ENCODE peak calls at places on chromosomes 7 and 10, in nine cellular contexts. E, N, K, J, A, D, U, O and G are unnamed samples.

GRCh38 chr10:69639291-69640195 is 9.5 kb downstream of the FAM241B start:
- DNase-seq in K (peak), O (peak), N (no peak), U (peak), D (peak), J (peak), E (peak), A (peak), G (peak)

GRCh38 chr10:15821046-15821683 is 39.1 kb downstream of the MINDY3 start:
- DNase-seq in O (no peak), A (no peak), N (no peak), J (no peak), E (no peak), D (no peak), K (no peak), U (no peak), G (no peak)

GRCh38 chr7:137850586-137850985 is 3.8 kb upstream of the DGKI start:
- DNase-seq in E (no peak), N (no peak), O (no peak), U (no peak), D (no peak), J (no peak), K (no peak), A (no peak), G (no peak)

GRCh38 chr10:113047605-113047962 is 97.5 kb downstream of the TCF7L2 start:
- DNase-seq in A (no peak), D (no peak), U (no peak), N (no peak), K (no peak), J (no peak), E (no peak), O (no peak), G (peak)

GRCh38 chr7:133742709-133743538 is 384.2 kb upstream of the LRGUK start:
- DNase-seq in U (peak), J (no peak), E (no peak), K (peak), A (no peak), N (no peak), D (no peak), O (peak), G (no peak)

GRCh38 chr7:102239206-102239820 is 47.4 kb upstream of the SH2B2 start:
- DNase-seq in N (no peak), K (no peak), J (no peak), A (no peak), O (no peak), D (no peak), E (no peak), U (no peak), G (no peak)

GRCh38 chr7:36475371-36475770 is 85.7 kb downstream of the ANLN start:
- DNase-seq in D (no peak), E (no peak), N (no peak), A (no peak), J (no peak), K (no peak), O (no peak), U (no peak), G (no peak)

GRCh38 chr7:112723416-112723815 is 66.8 kb downstream of the TMEM168 start:
- DNase-seq in O (no peak), J (no peak), K (no peak), D (no peak), E (no peak), U (no peak), A (no peak), N (no peak), G (no peak)

GRCh38 chr10:73414230-73414981 is 548 bp upstream of the ANXA7 start:
- DNase-seq in K (no peak), N (no peak), E (no peak), A (peak), O (no peak), U (no peak), D (no peak), J (no peak), G (no peak)

GRCh38 chr10:73889014-73889413 is 14.7 kb upstream of the CAMK2G start:
- DNase-seq in J (no peak), O (no peak), K (no peak), A (no peak), D (no peak), N (no peak), U (no peak), E (no peak), G (peak)

GRCh38 chr10:9848981-9849380 is 1168.7 kb upstream of the CELF2 start:
- DNase-seq in A (no peak), J (no peak), N (no peak), K (no peak), E (no peak), O (no peak), D (no peak), U (no peak), G (no peak)

GRCh38 chr10:48890904-48891839 is 48.5 kb downstream of the LRRC18 start:
- DNase-seq in O (no peak), D (no peak), A (no peak), J (no peak), K (no peak), E (no peak), N (no peak), U (no peak), G (no peak)

GRCh38 chr10:133379152-133379800 is at the start of gene PAOX:
- DNase-seq in A (no peak), O (peak), N (no peak), E (peak), D (peak), U (peak), K (peak), J (peak), G (peak)

GRCh38 chr10:104689547-104689946 is 48.5 kb downstream of the SORCS3 start:
- DNase-seq in D (no peak), O (no peak), J (no peak), E (no peak), U (no peak), K (no peak), A (no peak), N (no peak), G (no peak)

GRCh38 chr10:21078410-21079329 is 181.6 kb upstream of the NEBL start:
- DNase-seq in N (no peak), A (peak), U (peak), K (peak), D (peak), O (peak), J (no peak), E (peak), G (peak)

GRCh38 chr7:74203157-74203556 is 6.6 kb upstream of the LAT2 start:
- DNase-seq in N (peak), D (no peak), A (peak), K (no peak), U (peak), J (no peak), O (no peak), E (no peak), G (no peak)